ENCODE peak calls at places on chromosomes 13 and 19, in seven cellular contexts. One of them, this sample, is unnamed.

GRCh38 chr13:75558130-75558840 is 8.7 kb downstream of the UCHL3 start:
- DNase-seq in sigmoid colon: no peak
- DNase-seq in T-helper 2 cell: no peak
- DNase-seq in ascending aorta: no peak
- DNase-seq in tibial nerve: no peak
- DNase-seq in Daoy: no peak
- DNase-seq in HT1080: no peak
- DNase-seq in this sample: no peak

GRCh38 chr19:3850320-3850972 is 18.4 kb downstream of the ZFR2 start:
- DNase-seq in tibial nerve: no peak
- DNase-seq in Daoy: no peak
- DNase-seq in T-helper 2 cell: no peak
- DNase-seq in HT1080: no peak
- DNase-seq in ascending aorta: no peak
- DNase-seq in sigmoid colon: no peak
- DNase-seq in this sample: no peak

GRCh38 chr13:44431150-44431549 is 57.5 kb downstream of the SERP2 start:
- DNase-seq in sigmoid colon: no peak
- DNase-seq in HT1080: no peak
- DNase-seq in Daoy: no peak
- DNase-seq in ascending aorta: no peak
- DNase-seq in tibial nerve: no peak
- DNase-seq in T-helper 2 cell: no peak
- DNase-seq in this sample: no peak

GRCh38 chr13:46553886-46554855 is 1.2 kb downstream of the LRCH1 start:
- DNase-seq in T-helper 2 cell: peak
- DNase-seq in Daoy: peak
- DNase-seq in HT1080: peak
- DNase-seq in sigmoid colon: peak
- DNase-seq in ascending aorta: peak
- DNase-seq in tibial nerve: peak
- DNase-seq in this sample: peak

GRCh38 chr13:61880576-61881283 is 465.1 kb upstream of the PCDH20 start:
- DNase-seq in sigmoid colon: no peak
- DNase-seq in tibial nerve: no peak
- DNase-seq in HT1080: peak
- DNase-seq in Daoy: no peak
- DNase-seq in T-helper 2 cell: no peak
- DNase-seq in ascending aorta: no peak
- DNase-seq in this sample: no peak

GRCh38 chr13:23656637-23657036 is 86.4 kb downstream of the TNFRSF19 start:
- DNase-seq in Daoy: peak
- DNase-seq in sigmoid colon: no peak
- DNase-seq in tibial nerve: no peak
- DNase-seq in ascending aorta: no peak
- DNase-seq in HT1080: no peak
- DNase-seq in T-helper 2 cell: no peak
- DNase-seq in this sample: no peak

GRCh38 chr19:17183271-17183757 is 31.8 kb upstream of the USE1 start:
- DNase-seq in tibial nerve: no peak
- DNase-seq in HT1080: no peak
- DNase-seq in ascending aorta: no peak
- DNase-seq in T-helper 2 cell: no peak
- DNase-seq in sigmoid colon: no peak
- DNase-seq in Daoy: no peak
- DNase-seq in this sample: no peak

GRCh38 chr19:30077851-30078355 is 135.9 kb downstream of the URI1 start:
- DNase-seq in Daoy: no peak
- DNase-seq in tibial nerve: no peak
- DNase-seq in ascending aorta: peak
- DNase-seq in sigmoid colon: peak
- DNase-seq in T-helper 2 cell: no peak
- DNase-seq in HT1080: no peak
- DNase-seq in this sample: no peak

GRCh38 chr19:8530061-8530679 is 16.2 kb upstream of the ZNF414 start:
- DNase-seq in ascending aorta: no peak
- DNase-seq in HT1080: no peak
- DNase-seq in Daoy: no peak
- DNase-seq in T-helper 2 cell: no peak
- DNase-seq in tibial nerve: no peak
- DNase-seq in sigmoid colon: no peak
- DNase-seq in this sample: no peak

This sample was measured in naive B cell.